ENCODE peak calls at places on chromosomes 7 and 10, in five cellular contexts. E, F, A, Q and C are unnamed samples.

GRCh38 chr10:6292741-6293151 is 90.0 kb downstream of the PFKFB3 start:
- DNase-seq in F (no peak), Q (no peak), E (no peak), A (no peak), C (no peak)

GRCh38 chr7:4439444-4439843 is 242.7 kb upstream of the FOXK1 start:
- DNase-seq in F (no peak), E (no peak), A (no peak), Q (no peak), C (no peak)

GRCh38 chr10:78890506-78890905 is 178.3 kb upstream of the ZMIZ1 start:
- DNase-seq in Q (no peak), F (no peak), A (peak; percentile 14), E (peak; percentile 65), C (no peak)

GRCh38 chr7:1567082-1567771 is 2.6 kb downstream of the PSMG3 start:
- DNase-seq in A (peak; percentile 85), F (no peak), E (peak; percentile 80), Q (no peak), C (no peak)

GRCh38 chr7:150964593-150965111 is 13.5 kb downstream of the KCNH2 start:
- DNase-seq in Q (no peak), E (no peak), F (peak; percentile 41), A (no peak), C (no peak)

GRCh38 chr7:128405345-128406146 is 4.2 kb downstream of the IMPDH1 start:
- DNase-seq in E (peak; percentile 32), F (no peak), A (no peak), Q (no peak), C (no peak)

GRCh38 chr10:129725890-129726631 is 238.0 kb downstream of the EBF3 start:
- DNase-seq in A (no peak), F (no peak), Q (no peak), E (no peak), C (no peak)

GRCh38 chr7:140316165-140316661 is 82.1 kb downstream of the SLC37A3 start:
- DNase-seq in Q (peak; percentile 62), E (peak; percentile 93), F (peak; percentile 44), A (peak; percentile 85), C (no peak)

GRCh38 chr10:4359003-4359402 is 467.0 kb upstream of the AKR1E2 start:
- DNase-seq in A (no peak), Q (no peak), F (no peak), E (peak; percentile 13), C (no peak)

GRCh38 chr7:34991938-34992840 is 45.1 kb downstream of the DPY19L1 start:
- DNase-seq in E (no peak), A (no peak), Q (no peak), F (no peak), C (no peak)

GRCh38 chr10:122128357-122128756 is 139.4 kb downstream of the TACC2 start:
- DNase-seq in F (no peak), A (no peak), Q (no peak), E (peak; percentile 54), C (no peak)

GRCh38 chr7:127833641-127834040 is 181.6 kb downstream of the SND1 start:
- DNase-seq in F (no peak), Q (no peak), A (no peak), E (no peak), C (no peak)

GRCh38 chr10:97991875-97992274 is 38.5 kb downstream of the CRTAC1 start:
- DNase-seq in A (no peak), E (no peak), F (peak; percentile 13), Q (no peak), C (no peak)

GRCh38 chr7:46764100-46764941 is 817.6 kb downstream of the TNS3 start:
- DNase-seq in E (no peak), F (peak; percentile 54), A (no peak), Q (no peak), C (no peak)

GRCh38 chr10:24701447-24701846 is 22.2 kb downstream of the ARHGAP21 start:
- DNase-seq in Q (no peak), A (no peak), E (no peak), F (no peak), C (no peak)

GRCh38 chr7:119545118-119545517 is 727.9 kb upstream of the KCND2 start:
- DNase-seq in E (no peak), A (no peak), Q (no peak), F (no peak), C (no peak)

GRCh38 chr7:125605241-125605640 is 675.6 kb upstream of the POT1 start:
- DNase-seq in Q (no peak), A (no peak), E (no peak), F (no peak), C (no peak)

GRCh38 chr10:114911801-114912479 is 26.1 kb upstream of the TRUB1 start:
- DNase-seq in E (no peak), F (no peak), Q (no peak), A (no peak), C (no peak)

GRCh38 chr10:89478085-89478738 is 57.2 kb downstream of the SLC16A12 start:
- DNase-seq in E (no peak), F (no peak), A (no peak), Q (no peak), C (no peak)

GRCh38 chr10:119489572-119490326 is 52.8 kb downstream of the RGS10 start:
- DNase-seq in A (no peak), E (no peak), Q (no peak), F (peak; percentile 71), C (no peak)

GRCh38 chr7:77791336-77791735 is 6.9 kb downstream of the TMEM60 start:
- DNase-seq in Q (no peak), A (no peak), F (no peak), E (no peak), C (no peak)

GRCh38 chr10:30238836-30239235 is 110.2 kb downstream of the MTPAP start:
- DNase-seq in Q (no peak), A (no peak), F (no peak), E (no peak), C (no peak)

GRCh38 chr10:110206988-110207804 is at the start of gene MXI1:
- DNase-seq in Q (peak; percentile 68), F (peak; percentile 80), E (peak; percentile 57), A (peak; percentile 61), C (peak; percentile 8)

GRCh38 chr7:130951303-130951975 is 217.4 kb upstream of the KLF14 start:
- DNase-seq in E (peak; percentile 81), A (no peak), Q (no peak), F (no peak), C (no peak)
- TF ChIP-seq POLR2A in E (no peak), A (no peak), Q (no peak), F (no peak), C (no peak)

GRCh38 chr7:157404002-157404401 is 67.2 kb downstream of the DNAJB6 start:
- DNase-seq in A (no peak), E (no peak), F (no peak), Q (no peak), C (no peak)

GRCh38 chr7:157405914-157406810 is 69.4 kb downstream of the DNAJB6 start:
- DNase-seq in Q (no peak), E (no peak), A (no peak), F (no peak), C (no peak)

GRCh38 chr7:157406971-157407370 is 70.2 kb downstream of the DNAJB6 start:
- DNase-seq in E (no peak), A (no peak), Q (no peak), F (no peak), C (no peak)

GRCh38 chr7:157404845-157405481 is 68.2 kb downstream of the DNAJB6 start:
- DNase-seq in F (peak; percentile 71), A (peak; percentile 51), Q (peak; percentile 67), E (no peak), C (no peak)

GRCh38 chr7:157405501-157405900 is 68.7 kb downstream of the DNAJB6 start:
- DNase-seq in F (no peak), Q (no peak), A (no peak), E (no peak), C (no peak)
- TF ChIP-seq POLR2A in F (no peak), Q (no peak), A (no peak), E (no peak), C (no peak)

GRCh38 chr10:103576076-103576471 is 82.6 kb downstream of the NEURL1 start:
- DNase-seq in F (no peak), Q (no peak), E (no peak), A (no peak), C (no peak)
- TF ChIP-seq POLR2A in F (no peak), Q (no peak), E (no peak), A (no peak), C (no peak)

GRCh38 chr7:94848992-94849576 is 58.3 kb upstream of the PPP1R9A start:
- DNase-seq in F (no peak), Q (no peak), E (no peak), A (no peak), C (no peak)

GRCh38 chr7:94849636-94850208 is 57.7 kb upstream of the PPP1R9A start:
- DNase-seq in Q (no peak), F (no peak), A (no peak), E (no peak), C (no peak)

GRCh38 chr7:94843553-94843952 is 63.8 kb upstream of the PPP1R9A start:
- DNase-seq in Q (no peak), A (no peak), F (no peak), E (no peak), C (no peak)

DNA sequence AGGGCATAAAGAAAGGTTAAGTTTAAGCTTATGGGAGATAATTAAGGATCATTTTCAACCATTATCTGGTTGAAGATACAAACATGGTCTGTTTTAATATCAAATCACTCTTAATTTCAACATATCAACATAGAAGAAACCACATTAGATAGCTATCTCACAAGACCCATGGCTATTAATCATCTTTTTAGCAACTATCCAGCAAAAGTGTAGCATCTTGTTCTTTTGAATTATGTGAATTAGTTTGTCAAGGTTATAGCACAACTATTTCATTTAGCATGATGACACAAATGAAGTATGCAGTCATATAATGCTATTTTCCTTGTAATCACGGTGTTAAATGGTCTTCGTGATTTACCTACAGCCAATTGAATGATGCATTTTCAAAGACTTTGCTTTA is 58.9 kb upstream of the PPP1R9A start:
- DNase-seq in E (no peak), Q (no peak), A (no peak), F (no peak), C (no peak)
- TF ChIP-seq POLR2A in E (no peak), Q (no peak), A (no peak), F (no peak), C (no peak)

GRCh38 chr7:101172005-101172853 is 6.9 kb upstream of the VGF start:
- DNase-seq in Q (no peak), F (no peak), A (no peak), E (peak; percentile 64), C (no peak)

GRCh38 chr7:101175664-101176063 is 4.4 kb downstream of the NAT16 start:
- DNase-seq in Q (no peak), F (no peak), E (no peak), A (no peak), C (no peak)

GRCh38 chr7:101173752-101174244 is 6.3 kb downstream of the NAT16 start:
- DNase-seq in E (peak; percentile 51), A (no peak), F (peak; percentile 59), Q (no peak), C (no peak)

GRCh38 chr7:101172854-101173751 is 7.0 kb downstream of the NAT16 start:
- DNase-seq in Q (no peak), E (peak; percentile 94), F (no peak), A (no peak), C (no peak)

DNA sequence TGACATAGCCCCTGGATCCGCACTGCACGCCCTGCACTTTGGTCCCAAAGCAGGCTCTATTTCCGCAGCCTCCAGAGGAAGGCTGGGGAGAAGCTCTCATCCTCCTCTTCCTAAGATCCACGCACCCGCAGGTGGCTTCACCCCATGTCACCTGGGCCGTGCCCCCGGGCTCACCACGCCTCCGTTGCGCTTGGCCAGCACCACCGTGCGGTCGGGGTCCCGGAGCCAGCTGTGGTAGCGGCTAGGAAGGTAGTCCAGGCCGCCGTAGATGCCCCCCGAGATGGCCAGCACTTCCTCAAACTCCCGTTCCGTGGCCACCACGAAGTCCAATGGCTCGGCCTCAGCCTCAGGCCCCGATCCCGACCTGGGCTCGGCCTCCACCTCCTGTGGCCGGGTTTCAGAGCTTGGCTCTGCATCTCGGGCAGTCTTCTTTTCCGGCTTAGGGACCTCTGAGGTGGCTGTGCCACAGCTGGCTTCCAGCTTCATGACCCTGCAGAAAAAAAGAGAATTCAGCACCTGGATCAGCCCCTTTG is 5.7 kb downstream of the NAT16 start:
- DNase-seq in F (no peak), Q (no peak), A (no peak), E (no peak), C (no peak)
- TF ChIP-seq POLR2A in F (no peak), Q (no peak), A (no peak), E (no peak), C (no peak)